ENCODE peak calls at places on chromosomes 12 and 14, in four cellular contexts. One of them, this sample, is unnamed.

GRCh38 chr14:93219103-93219726 is 12.2 kb downstream of the UBR7 start:
- DNase-seq in HepG2: peak
- DNase-seq in GM12878: no peak
- DNase-seq in H1: no peak
- DNase-seq in this sample: peak

GRCh38 chr14:100384819-100385813 is 62.0 kb downstream of the SLC25A47 start:
- DNase-seq in H1: no peak
- DNase-seq in HepG2: peak
- DNase-seq in GM12878: no peak
- DNase-seq in this sample: no peak

GRCh38 chr12:130832561-130833209 is 6.4 kb downstream of the STX2 start:
- DNase-seq in H1: no peak
- DNase-seq in GM12878: no peak
- DNase-seq in HepG2: no peak
- DNase-seq in this sample: no peak

GRCh38 chr12:70692681-70693288 is 55.6 kb upstream of the PTPRB start:
- DNase-seq in H1: no peak
- DNase-seq in HepG2: no peak
- DNase-seq in GM12878: no peak
- DNase-seq in this sample: peak

GRCh38 chr14:90775441-90775840 is 40.8 kb downstream of the TTC7B start:
- DNase-seq in HepG2: no peak
- DNase-seq in GM12878: no peak
- DNase-seq in H1: no peak
- DNase-seq in this sample: no peak

GRCh38 chr12:95805864-95806669 is 15.5 kb upstream of the NTN4 start:
- DNase-seq in HepG2: no peak
- DNase-seq in GM12878: no peak
- DNase-seq in H1: no peak
- DNase-seq in this sample: no peak

GRCh38 chr14:64159588-64159987 is 134.6 kb downstream of the ESR2 start:
- DNase-seq in GM12878: no peak
- DNase-seq in H1: no peak
- DNase-seq in HepG2: no peak
- DNase-seq in this sample: no peak

GRCh38 chr12:17020765-17021164 is 414.8 kb upstream of the LMO3 start:
- DNase-seq in GM12878: no peak
- DNase-seq in HepG2: no peak
- DNase-seq in H1: no peak
- DNase-seq in this sample: peak

GRCh38 chr12:38883629-38884134 is 21.7 kb downstream of the CPNE8 start:
- DNase-seq in GM12878: no peak
- DNase-seq in HepG2: no peak
- DNase-seq in H1: no peak
- DNase-seq in this sample: no peak

GRCh38 chr14:20489093-20489994 is 16.0 kb upstream of the RNASE10 start:
- DNase-seq in HepG2: peak
- DNase-seq in GM12878: peak
- DNase-seq in H1: no peak
- DNase-seq in this sample: no peak

GRCh38 chr12:88643685-88644084 is 63.4 kb upstream of the KITLG start:
- DNase-seq in HepG2: no peak
- DNase-seq in GM12878: no peak
- DNase-seq in H1: no peak
- DNase-seq in this sample: no peak

GRCh38 chr12:108367436-108367835 is 28.3 kb upstream of the CMKLR1 start:
- DNase-seq in GM12878: no peak
- DNase-seq in H1: no peak
- DNase-seq in HepG2: no peak
- DNase-seq in this sample: no peak

GRCh38 chr14:33457021-33457420 is 493.9 kb downstream of the EGLN3 start:
- DNase-seq in GM12878: no peak
- DNase-seq in HepG2: no peak
- DNase-seq in H1: no peak
- DNase-seq in this sample: no peak

GRCh38 chr14:64808449-64808848 is 71.3 kb downstream of the SPTB start:
- DNase-seq in H1: no peak
- DNase-seq in HepG2: no peak
- DNase-seq in GM12878: no peak
- DNase-seq in this sample: no peak

GRCh38 chr12:34604631-34605509 is 582.6 kb downstream of the ALG10 start:
- DNase-seq in H1: no peak
- DNase-seq in HepG2: no peak
- DNase-seq in GM12878: no peak
- DNase-seq in this sample: no peak
- TF ChIP-seq SUZ12 in H1: no peak
- TF ChIP-seq SUZ12 in HepG2: no peak
- TF ChIP-seq SUZ12 in GM12878: no peak
- TF ChIP-seq SUZ12 in this sample: no peak

DNA sequence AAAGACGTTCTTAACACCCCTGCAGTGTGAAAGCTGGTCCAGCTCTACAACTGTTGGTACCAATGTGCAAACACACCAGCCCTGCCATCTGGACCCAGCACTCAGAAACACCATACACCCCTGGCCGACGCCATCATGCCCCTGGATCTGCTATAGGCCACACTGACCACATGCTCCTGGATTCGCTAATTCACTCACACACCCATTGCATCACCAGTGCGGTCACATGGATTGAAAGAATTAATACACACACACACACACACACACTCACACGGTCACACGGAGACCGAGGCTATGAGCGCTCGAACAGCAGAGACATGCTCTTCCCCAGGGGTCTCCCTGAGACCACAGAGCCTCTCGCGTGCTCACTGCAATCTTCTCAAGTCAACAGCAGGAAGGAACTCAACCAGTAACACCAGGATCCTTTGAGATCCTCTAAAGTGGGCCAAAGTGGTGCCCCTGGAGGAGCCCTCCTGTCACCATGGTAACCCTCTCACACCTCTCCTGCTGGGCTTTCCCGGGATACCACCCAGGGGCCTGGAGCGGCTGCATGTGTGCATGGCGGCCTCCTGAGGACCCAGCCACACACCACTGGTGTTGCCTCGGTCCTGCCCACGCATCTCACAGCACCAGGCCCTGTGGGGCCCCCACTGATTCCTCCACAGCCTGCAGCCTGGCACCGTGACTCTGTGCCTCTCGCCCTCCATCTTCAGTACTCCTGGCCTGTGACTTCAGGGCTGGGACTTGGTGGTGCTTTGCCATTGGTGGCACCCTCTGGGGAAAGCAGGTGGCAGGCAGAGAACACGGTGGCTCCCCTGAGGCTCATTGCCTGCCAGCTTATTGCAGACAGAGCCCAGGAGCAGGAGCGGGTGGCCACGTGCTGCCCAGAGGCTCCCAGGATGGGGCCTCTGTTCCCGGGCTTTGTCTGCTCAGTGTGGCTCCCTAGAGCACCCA is 15.1 kb downstream of the LRTM2 start:
- DNase-seq in HepG2: no peak
- DNase-seq in GM12878: no peak
- DNase-seq in H1: no peak
- DNase-seq in this sample: no peak
- TF ChIP-seq YY1 in HepG2: no peak
- TF ChIP-seq YY1 in GM12878: no peak
- TF ChIP-seq YY1 in H1: no peak
- TF ChIP-seq YY1 in this sample: no peak

GRCh38 chr14:53599221-53599945 is 357.2 kb downstream of the BMP4 start:
- DNase-seq in H1: no peak
- DNase-seq in HepG2: peak
- DNase-seq in GM12878: no peak
- DNase-seq in this sample: no peak

GRCh38 chr14:53601409-53601808 is 355.2 kb downstream of the BMP4 start:
- DNase-seq in H1: no peak
- DNase-seq in GM12878: no peak
- DNase-seq in HepG2: no peak
- DNase-seq in this sample: no peak

GRCh38 chr14:53591816-53592215 is 364.8 kb downstream of the BMP4 start:
- DNase-seq in GM12878: no peak
- DNase-seq in H1: no peak
- DNase-seq in HepG2: no peak
- DNase-seq in this sample: no peak

GRCh38 chr14:53596845-53597525 is 359.6 kb downstream of the BMP4 start:
- DNase-seq in HepG2: no peak
- DNase-seq in GM12878: no peak
- DNase-seq in H1: no peak
- DNase-seq in this sample: no peak
- TF ChIP-seq SUZ12 in HepG2: no peak
- TF ChIP-seq SUZ12 in GM12878: no peak
- TF ChIP-seq SUZ12 in H1: no peak
- TF ChIP-seq SUZ12 in this sample: no peak

GRCh38 chr12:3204716-3205617 is 127.8 kb downstream of the TSPAN9 start:
- DNase-seq in GM12878: no peak
- DNase-seq in HepG2: no peak
- DNase-seq in H1: no peak
- DNase-seq in this sample: no peak

GRCh38 chr12:3206536-3207072 is 129.4 kb downstream of the TSPAN9 start:
- DNase-seq in H1: no peak
- DNase-seq in GM12878: no peak
- DNase-seq in HepG2: no peak
- DNase-seq in this sample: no peak

GRCh38 chr12:3207174-3207573 is 130.0 kb downstream of the TSPAN9 start:
- DNase-seq in GM12878: no peak
- DNase-seq in HepG2: no peak
- DNase-seq in H1: no peak
- DNase-seq in this sample: no peak

GRCh38 chr12:3205742-3206519 is 128.8 kb downstream of the TSPAN9 start:
- DNase-seq in HepG2: no peak
- DNase-seq in GM12878: no peak
- DNase-seq in H1: no peak
- DNase-seq in this sample: no peak

GRCh38 chr12:3207858-3208257 is 130.7 kb downstream of the TSPAN9 start:
- DNase-seq in GM12878: no peak
- DNase-seq in H1: no peak
- DNase-seq in HepG2: peak
- DNase-seq in this sample: no peak
- TF ChIP-seq YY1 in GM12878: no peak
- TF ChIP-seq YY1 in H1: no peak
- TF ChIP-seq YY1 in HepG2: no peak
- TF ChIP-seq YY1 in this sample: no peak

GRCh38 chr12:5374691-5375090 is 57.2 kb upstream of the NTF3 start:
- DNase-seq in GM12878: no peak
- DNase-seq in HepG2: no peak
- DNase-seq in H1: no peak
- DNase-seq in this sample: no peak

GRCh38 chr12:5371636-5372035 is 60.3 kb upstream of the NTF3 start:
- DNase-seq in GM12878: no peak
- DNase-seq in H1: no peak
- DNase-seq in HepG2: no peak
- DNase-seq in this sample: no peak

DNA sequence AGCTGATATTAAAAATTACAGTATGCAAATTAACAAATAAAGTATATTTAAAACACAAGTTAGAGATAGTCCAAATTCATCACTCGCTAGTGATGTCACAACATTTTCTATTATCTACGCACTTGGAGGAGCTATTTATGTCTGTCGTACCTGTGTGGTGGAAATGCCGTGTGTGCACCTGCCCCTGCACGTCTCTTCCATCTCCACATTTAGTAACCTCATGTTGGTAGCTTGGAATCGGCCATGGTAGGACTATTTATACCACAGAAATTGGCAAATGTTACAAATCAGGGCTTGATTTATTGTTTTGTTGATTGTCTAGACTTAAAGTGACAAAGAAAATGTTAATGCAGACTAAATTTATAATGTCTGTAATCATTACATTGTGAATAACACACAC is 62.6 kb upstream of the NTF3 start:
- DNase-seq in HepG2: no peak
- DNase-seq in GM12878: no peak
- DNase-seq in H1: no peak
- DNase-seq in this sample: no peak
- TF ChIP-seq SUZ12 in HepG2: no peak
- TF ChIP-seq SUZ12 in GM12878: no peak
- TF ChIP-seq SUZ12 in H1: no peak
- TF ChIP-seq SUZ12 in this sample: no peak

GRCh38 chr14:55062517-55063351 is 11.3 kb downstream of the MAPK1IP1L start:
- DNase-seq in HepG2: no peak
- DNase-seq in GM12878: no peak
- DNase-seq in H1: no peak
- DNase-seq in this sample: no peak
- TF ChIP-seq YY1 in HepG2: no peak
- TF ChIP-seq YY1 in GM12878: no peak
- TF ChIP-seq YY1 in H1: no peak
- TF ChIP-seq YY1 in this sample: no peak